ENCODE peak calls at places on chromosomes 4 and X, in eight cellular contexts. One of them, this sample, is unnamed.

GRCh38 chr4:55297346-55297745 is 48.7 kb upstream of the SRD5A3 start:
- DNase-seq in psoas muscle: no peak
- DNase-seq in upper lobe of left lung: no peak
- DNase-seq in GM23338: no peak
- DNase-seq in tibial artery: no peak
- DNase-seq in sigmoid colon: no peak
- DNase-seq in mucosa of descending colon: peak
- DNase-seq in heart right ventricle: no peak
- DNase-seq in this sample: no peak

GRCh38 chr4:5146248-5146647 is 95.0 kb downstream of the STK32B start:
- DNase-seq in sigmoid colon: no peak
- DNase-seq in upper lobe of left lung: no peak
- DNase-seq in psoas muscle: no peak
- DNase-seq in heart right ventricle: no peak
- DNase-seq in mucosa of descending colon: no peak
- DNase-seq in tibial artery: no peak
- DNase-seq in GM23338: no peak
- DNase-seq in this sample: no peak

GRCh38 chr4:518569-519083 is 19.6 kb downstream of the PIGG start:
- DNase-seq in mucosa of descending colon: no peak
- DNase-seq in heart right ventricle: no peak
- DNase-seq in tibial artery: no peak
- DNase-seq in sigmoid colon: no peak
- DNase-seq in GM23338: peak
- DNase-seq in psoas muscle: no peak
- DNase-seq in upper lobe of left lung: no peak
- DNase-seq in this sample: no peak

GRCh38 chr4:40180356-40180755 is 16.5 kb upstream of the RHOH start:
- DNase-seq in upper lobe of left lung: no peak
- DNase-seq in heart right ventricle: no peak
- DNase-seq in sigmoid colon: no peak
- DNase-seq in mucosa of descending colon: no peak
- DNase-seq in psoas muscle: no peak
- DNase-seq in tibial artery: no peak
- DNase-seq in GM23338: no peak
- DNase-seq in this sample: no peak

GRCh38 chr4:177367336-177367735 is 57.7 kb downstream of the NEIL3 start:
- DNase-seq in heart right ventricle: no peak
- DNase-seq in tibial artery: no peak
- DNase-seq in sigmoid colon: no peak
- DNase-seq in mucosa of descending colon: no peak
- DNase-seq in upper lobe of left lung: no peak
- DNase-seq in psoas muscle: no peak
- DNase-seq in GM23338: peak
- DNase-seq in this sample: no peak

GRCh38 chrX:12128017-12128416 is 10.3 kb upstream of the FRMPD4 start:
- DNase-seq in heart right ventricle: no peak
- DNase-seq in tibial artery: no peak
- DNase-seq in psoas muscle: no peak
- DNase-seq in sigmoid colon: no peak
- DNase-seq in GM23338: no peak
- DNase-seq in upper lobe of left lung: no peak
- DNase-seq in mucosa of descending colon: no peak
- DNase-seq in this sample: no peak

GRCh38 chr4:74754218-74754617 is 40.1 kb downstream of the BTC start:
- DNase-seq in GM23338: no peak
- DNase-seq in mucosa of descending colon: no peak
- DNase-seq in heart right ventricle: no peak
- DNase-seq in sigmoid colon: no peak
- DNase-seq in psoas muscle: no peak
- DNase-seq in upper lobe of left lung: no peak
- DNase-seq in tibial artery: no peak
- DNase-seq in this sample: no peak

GRCh38 chrX:64894454-64895038 is 81.7 kb downstream of the ZC4H2 start:
- DNase-seq in sigmoid colon: no peak
- DNase-seq in mucosa of descending colon: peak
- DNase-seq in upper lobe of left lung: no peak
- DNase-seq in psoas muscle: no peak
- DNase-seq in GM23338: peak
- DNase-seq in heart right ventricle: no peak
- DNase-seq in tibial artery: no peak
- DNase-seq in this sample: peak

GRCh38 chrX:52422884-52423283 is 54.1 kb downstream of the XAGE2 start:
- DNase-seq in sigmoid colon: no peak
- DNase-seq in upper lobe of left lung: no peak
- DNase-seq in GM23338: no peak
- DNase-seq in tibial artery: no peak
- DNase-seq in heart right ventricle: no peak
- DNase-seq in mucosa of descending colon: no peak
- DNase-seq in psoas muscle: no peak
- DNase-seq in this sample: no peak

GRCh38 chr4:10109995-10110670 is 6.5 kb downstream of the WDR1 start:
- DNase-seq in upper lobe of left lung: no peak
- DNase-seq in psoas muscle: no peak
- DNase-seq in sigmoid colon: no peak
- DNase-seq in GM23338: peak
- DNase-seq in heart right ventricle: no peak
- DNase-seq in tibial artery: no peak
- DNase-seq in mucosa of descending colon: no peak
- DNase-seq in this sample: peak

GRCh38 chr4:124262211-124263179 is 450.0 kb downstream of the ANKRD50 start:
- DNase-seq in sigmoid colon: peak
- DNase-seq in tibial artery: peak
- DNase-seq in mucosa of descending colon: peak
- DNase-seq in GM23338: peak
- DNase-seq in psoas muscle: peak
- DNase-seq in heart right ventricle: peak
- DNase-seq in upper lobe of left lung: peak
- DNase-seq in this sample: no peak

GRCh38 chrX:134255555-134255954 is 18.6 kb downstream of the CCDC160 start:
- DNase-seq in psoas muscle: no peak
- DNase-seq in sigmoid colon: no peak
- DNase-seq in tibial artery: no peak
- DNase-seq in heart right ventricle: no peak
- DNase-seq in GM23338: no peak
- DNase-seq in upper lobe of left lung: no peak
- DNase-seq in mucosa of descending colon: no peak
- DNase-seq in this sample: no peak

GRCh38 chrX:109773374-109773773 is 40.3 kb upstream of the ACSL4 start:
- DNase-seq in sigmoid colon: no peak
- DNase-seq in GM23338: no peak
- DNase-seq in upper lobe of left lung: no peak
- DNase-seq in tibial artery: no peak
- DNase-seq in psoas muscle: no peak
- DNase-seq in mucosa of descending colon: no peak
- DNase-seq in heart right ventricle: no peak
- DNase-seq in this sample: no peak

GRCh38 chr4:165970703-165971420 is 97.8 kb downstream of the TLL1 start:
- DNase-seq in tibial artery: no peak
- DNase-seq in sigmoid colon: no peak
- DNase-seq in upper lobe of left lung: no peak
- DNase-seq in psoas muscle: no peak
- DNase-seq in GM23338: no peak
- DNase-seq in heart right ventricle: no peak
- DNase-seq in mucosa of descending colon: no peak
- DNase-seq in this sample: peak

GRCh38 chr4:99234331-99235010 is 15.4 kb upstream of the ADH6 start:
- DNase-seq in GM23338: no peak
- DNase-seq in heart right ventricle: no peak
- DNase-seq in psoas muscle: no peak
- DNase-seq in sigmoid colon: no peak
- DNase-seq in mucosa of descending colon: no peak
- DNase-seq in tibial artery: no peak
- DNase-seq in upper lobe of left lung: no peak
- DNase-seq in this sample: no peak

GRCh38 chr4:6458528-6458927 is 13.9 kb downstream of the PPP2R2C start:
- DNase-seq in upper lobe of left lung: no peak
- DNase-seq in psoas muscle: no peak
- DNase-seq in GM23338: no peak
- DNase-seq in mucosa of descending colon: no peak
- DNase-seq in sigmoid colon: no peak
- DNase-seq in tibial artery: peak
- DNase-seq in heart right ventricle: no peak
- DNase-seq in this sample: no peak

GRCh38 chr4:88097301-88097700 is 61.1 kb downstream of the ABCG2 start:
- DNase-seq in GM23338: no peak
- DNase-seq in sigmoid colon: no peak
- DNase-seq in heart right ventricle: no peak
- DNase-seq in tibial artery: no peak
- DNase-seq in upper lobe of left lung: no peak
- DNase-seq in psoas muscle: no peak
- DNase-seq in mucosa of descending colon: no peak
- DNase-seq in this sample: no peak

GRCh38 chr4:153005914-153006381 is 69.8 kb downstream of the FHDC1 start:
- DNase-seq in GM23338: no peak
- DNase-seq in mucosa of descending colon: no peak
- DNase-seq in sigmoid colon: peak
- DNase-seq in heart right ventricle: no peak
- DNase-seq in upper lobe of left lung: no peak
- DNase-seq in psoas muscle: no peak
- DNase-seq in tibial artery: no peak
- DNase-seq in this sample: no peak

GRCh38 chrX:49155243-49155899 is 7.2 kb upstream of the MAGIX start:
- DNase-seq in upper lobe of left lung: peak
- DNase-seq in tibial artery: no peak
- DNase-seq in mucosa of descending colon: peak
- DNase-seq in sigmoid colon: peak
- DNase-seq in psoas muscle: no peak
- DNase-seq in heart right ventricle: peak
- DNase-seq in GM23338: peak
- DNase-seq in this sample: peak

GRCh38 chr4:151865744-151866143 is 104.9 kb upstream of the GATB start:
- DNase-seq in psoas muscle: no peak
- DNase-seq in upper lobe of left lung: no peak
- DNase-seq in mucosa of descending colon: no peak
- DNase-seq in tibial artery: no peak
- DNase-seq in sigmoid colon: no peak
- DNase-seq in heart right ventricle: no peak
- DNase-seq in GM23338: no peak
- DNase-seq in this sample: no peak

GRCh38 chr4:169219440-169219839 is 51.3 kb downstream of the SH3RF1 start:
- DNase-seq in upper lobe of left lung: no peak
- DNase-seq in mucosa of descending colon: peak
- DNase-seq in tibial artery: no peak
- DNase-seq in psoas muscle: no peak
- DNase-seq in GM23338: no peak
- DNase-seq in sigmoid colon: no peak
- DNase-seq in heart right ventricle: no peak
- DNase-seq in this sample: no peak

GRCh38 chr4:139887962-139888735 is 222.5 kb downstream of the MGST2 start:
- DNase-seq in heart right ventricle: no peak
- DNase-seq in tibial artery: no peak
- DNase-seq in upper lobe of left lung: peak
- DNase-seq in mucosa of descending colon: no peak
- DNase-seq in sigmoid colon: no peak
- DNase-seq in psoas muscle: no peak
- DNase-seq in GM23338: peak
- DNase-seq in this sample: no peak
- H3K4me3 ChIP-seq in heart right ventricle: no peak
- H3K4me3 ChIP-seq in tibial artery: no peak
- H3K4me3 ChIP-seq in upper lobe of left lung: no peak
- H3K4me3 ChIP-seq in mucosa of descending colon: no peak
- H3K4me3 ChIP-seq in sigmoid colon: no peak
- H3K4me3 ChIP-seq in psoas muscle: no peak
- H3K4me3 ChIP-seq in GM23338: no peak
- H3K4me3 ChIP-seq in this sample: no peak

DNA sequence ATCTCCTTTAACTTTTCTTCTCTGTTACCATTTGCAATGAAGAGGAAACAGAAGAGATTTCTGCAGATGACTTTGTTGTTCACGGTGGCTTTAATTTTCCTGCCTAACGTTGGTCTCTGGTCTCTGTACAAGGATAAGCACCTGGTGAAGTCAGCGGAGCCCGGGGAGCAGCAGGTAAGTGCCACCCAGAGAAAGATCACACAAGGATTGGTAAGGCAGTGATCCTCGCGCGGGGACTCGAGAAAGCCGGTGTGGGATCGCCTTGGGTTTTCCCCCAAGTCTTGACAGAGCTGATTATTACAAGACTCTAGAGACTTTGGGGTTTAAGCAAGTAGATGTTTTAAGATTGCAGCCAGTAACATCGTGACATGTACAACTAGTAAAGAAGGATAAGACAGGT is 1.3 kb downstream of the GALNTL6 start:
- DNase-seq in mucosa of descending colon: no peak
- DNase-seq in GM23338: peak
- DNase-seq in tibial artery: no peak
- DNase-seq in upper lobe of left lung: no peak
- DNase-seq in heart right ventricle: no peak
- DNase-seq in sigmoid colon: no peak
- DNase-seq in psoas muscle: no peak
- DNase-seq in this sample: no peak
- H3K4me3 ChIP-seq in mucosa of descending colon: no peak
- H3K4me3 ChIP-seq in GM23338: peak
- H3K4me3 ChIP-seq in tibial artery: no peak
- H3K4me3 ChIP-seq in upper lobe of left lung: no peak
- H3K4me3 ChIP-seq in heart right ventricle: no peak
- H3K4me3 ChIP-seq in sigmoid colon: no peak
- H3K4me3 ChIP-seq in psoas muscle: no peak
- H3K4me3 ChIP-seq in this sample: no peak

GRCh38 chrX:107206697-107207065 is 270 bp downstream of the DNAAF6 start:
- DNase-seq in heart right ventricle: no peak
- DNase-seq in psoas muscle: no peak
- DNase-seq in sigmoid colon: no peak
- DNase-seq in mucosa of descending colon: no peak
- DNase-seq in upper lobe of left lung: no peak
- DNase-seq in GM23338: no peak
- DNase-seq in tibial artery: no peak
- DNase-seq in this sample: no peak
- H3K4me3 ChIP-seq in heart right ventricle: no peak
- H3K4me3 ChIP-seq in psoas muscle: peak
- H3K4me3 ChIP-seq in sigmoid colon: no peak
- H3K4me3 ChIP-seq in mucosa of descending colon: no peak
- H3K4me3 ChIP-seq in upper lobe of left lung: no peak
- H3K4me3 ChIP-seq in GM23338: no peak
- H3K4me3 ChIP-seq in tibial artery: no peak
- H3K4me3 ChIP-seq in this sample: no peak

GRCh38 chr4:3041192-3042142 is 32.9 kb downstream of the HTT-AS start:
- DNase-seq in upper lobe of left lung: peak
- DNase-seq in sigmoid colon: peak
- DNase-seq in tibial artery: peak
- DNase-seq in GM23338: peak
- DNase-seq in mucosa of descending colon: peak
- DNase-seq in psoas muscle: peak
- DNase-seq in heart right ventricle: peak
- DNase-seq in this sample: peak

GRCh38 chr4:3043272-3044020 is 30.9 kb downstream of the HTT-AS start:
- DNase-seq in heart right ventricle: no peak
- DNase-seq in mucosa of descending colon: no peak
- DNase-seq in upper lobe of left lung: no peak
- DNase-seq in tibial artery: no peak
- DNase-seq in GM23338: no peak
- DNase-seq in psoas muscle: no peak
- DNase-seq in sigmoid colon: no peak
- DNase-seq in this sample: no peak

GRCh38 chr4:3040447-3041191 is 33.7 kb downstream of the HTT-AS start:
- DNase-seq in mucosa of descending colon: peak
- DNase-seq in sigmoid colon: no peak
- DNase-seq in upper lobe of left lung: no peak
- DNase-seq in tibial artery: no peak
- DNase-seq in GM23338: no peak
- DNase-seq in heart right ventricle: no peak
- DNase-seq in psoas muscle: no peak
- DNase-seq in this sample: no peak

GRCh38 chr4:3039706-3040366 is 34.5 kb downstream of the HTT-AS start:
- DNase-seq in sigmoid colon: no peak
- DNase-seq in heart right ventricle: no peak
- DNase-seq in tibial artery: no peak
- DNase-seq in GM23338: no peak
- DNase-seq in upper lobe of left lung: no peak
- DNase-seq in psoas muscle: no peak
- DNase-seq in mucosa of descending colon: no peak
- DNase-seq in this sample: no peak

GRCh38 chr4:3042226-3042625 is 32.1 kb downstream of the HTT-AS start:
- DNase-seq in GM23338: no peak
- DNase-seq in heart right ventricle: no peak
- DNase-seq in upper lobe of left lung: no peak
- DNase-seq in sigmoid colon: no peak
- DNase-seq in tibial artery: no peak
- DNase-seq in psoas muscle: no peak
- DNase-seq in mucosa of descending colon: no peak
- DNase-seq in this sample: no peak
- H3K4me3 ChIP-seq in GM23338: no peak
- H3K4me3 ChIP-seq in heart right ventricle: peak
- H3K4me3 ChIP-seq in upper lobe of left lung: peak
- H3K4me3 ChIP-seq in sigmoid colon: peak
- H3K4me3 ChIP-seq in tibial artery: peak
- H3K4me3 ChIP-seq in psoas muscle: peak
- H3K4me3 ChIP-seq in mucosa of descending colon: no peak
- H3K4me3 ChIP-seq in this sample: peak

This sample was measured in CD4-positive, alpha-beta memory T cell.